ENCODE peak calls at places on chromosomes 11 and 22, in eight cellular contexts. F is GM12865; T is transverse colon; O is activated CD4-positive, CD25-positive, alpha-beta regulatory T cell; Z is PC-3; V is endothelial cell; D is hippocampal formation; B is dermis blood vessel endothelial cell. N is an unnamed sample.
A peak's percentile ranks its signal among the peaks of the same experiment; 100 is the strongest.

GRCh38 chr22:21078916-21079315 is 33.2 kb downstream of the LRRC74B start:
- DNase-seq in F (no peak), T (no peak), O (no peak), Z (no peak), V (no peak), D (no peak), B (no peak), N (no peak)

GRCh38 chr11:59197990-59198389 is 14.7 kb downstream of the MPEG1 start:
- DNase-seq in F (no peak), T (no peak), O (no peak), Z (no peak), V (no peak), D (peak; percentile 78), B (no peak), N (no peak)

GRCh38 chr11:2259897-2260451 is 10.4 kb downstream of the ASCL2 start:
- DNase-seq in F (no peak), T (no peak), O (no peak), Z (no peak), V (no peak), D (no peak), B (no peak), N (no peak)

GRCh38 chr22:22357024-22357868 is 112.7 kb downstream of the VPREB1 start:
- DNase-seq in F (peak; percentile 98), T (peak; percentile 89), O (peak; percentile 38), Z (peak; percentile 74), V (peak; percentile 94), D (peak; percentile 66), B (peak; percentile 78), N (peak; percentile 86)

GRCh38 chr22:35328472-35328885 is 28.8 kb downstream of the TOM1 start:
- DNase-seq in F (no peak), T (no peak), O (no peak), Z (no peak), V (no peak), D (no peak), B (peak; percentile 40), N (no peak)

GRCh38 chr11:86664930-86665329 is 7.5 kb downstream of the ME3 start:
- DNase-seq in F (no peak), T (no peak), O (no peak), Z (peak; percentile 35), V (no peak), D (no peak), B (no peak), N (no peak)

GRCh38 chr11:1866776-1867175 is 13.9 kb downstream of the LSP1 start:
- DNase-seq in F (no peak), T (no peak), O (no peak), Z (no peak), V (no peak), D (no peak), B (no peak), N (no peak)

GRCh38 chr11:103175461-103176129 is 66.4 kb downstream of the DYNC2H1 start:
- DNase-seq in F (no peak), T (no peak), O (no peak), Z (no peak), V (no peak), D (no peak), B (no peak), N (no peak)

GRCh38 chr22:19728836-19729235 is 5.5 kb downstream of the GP1BB start:
- DNase-seq in F (no peak), T (no peak), O (no peak), Z (no peak), V (no peak), D (no peak), B (no peak), N (no peak)

GRCh38 chr22:43476341-43476740 is 64.5 kb downstream of the MPPED1 start:
- DNase-seq in F (peak; percentile 10), T (no peak), O (no peak), Z (no peak), V (no peak), D (no peak), B (no peak), N (no peak)

GRCh38 chr11:86938900-86939880 is 16.0 kb downstream of the FZD4 start:
- DNase-seq in F (peak; percentile 47), T (no peak), O (no peak), Z (peak; percentile 83), V (peak; percentile 37), D (no peak), B (peak; percentile 84), N (peak; percentile 26)

N was measured in D341Med.